ENCODE peak calls at places on chromosomes 6 and 20, in four cellular contexts. L is PC-3, O is mucosa of descending colon, V is H9. G is an unnamed sample. For H3K4me1, the result is how much of the 10 kb centered on the place peaks cover.

GRCh38 chr20:6845141-6845540 is 77.7 kb downstream of the BMP2 start:
- DNase-seq in L (no peak), O (no peak), V (no peak), G (no peak)

GRCh38 chr20:2768632-2769015 is 31.8 kb downstream of the CPXM1 start:
- DNase-seq in L (no peak), O (no peak), V (no peak), G (no peak)

GRCh38 chr20:21139881-21140566 is 14.1 kb downstream of the KIZ start:
- DNase-seq in L (no peak), O (no peak), V (no peak), G (no peak)

GRCh38 chr20:46206025-46206424 is 87.9 kb downstream of the CD40 start:
- DNase-seq in L (peak), O (no peak), V (no peak), G (peak)

GRCh38 chr6:137353346-137353745 is 134.2 kb upstream of the IFNGR1 start:
- DNase-seq in L (no peak), O (no peak), V (no peak), G (no peak)

GRCh38 chr20:24438331-24438730 is 31.1 kb upstream of the SYNDIG1 start:
- DNase-seq in L (no peak), O (no peak), V (no peak), G (no peak)

GRCh38 chr6:97198181-97198580 is 84.8 kb downstream of the MMS22L start:
- DNase-seq in L (no peak), O (no peak), V (no peak), G (no peak)

GRCh38 chr20:31602779-31603441 is 2.2 kb upstream of the ID1 start:
- DNase-seq in L (peak), O (no peak), V (no peak), G (no peak)

GRCh38 chr6:127030841-127031240 is 87.6 kb upstream of the RSPO3 start:
- DNase-seq in L (no peak), O (no peak), V (no peak), G (no peak)

GRCh38 chr6:3381233-3382065 is 75.4 kb downstream of the SLC22A23 start:
- DNase-seq in L (no peak), O (peak), V (no peak), G (no peak)
- H3K4me1 ChIP-seq in L (half or more), O (half or more), V (under half), G (under half)

DNA sequence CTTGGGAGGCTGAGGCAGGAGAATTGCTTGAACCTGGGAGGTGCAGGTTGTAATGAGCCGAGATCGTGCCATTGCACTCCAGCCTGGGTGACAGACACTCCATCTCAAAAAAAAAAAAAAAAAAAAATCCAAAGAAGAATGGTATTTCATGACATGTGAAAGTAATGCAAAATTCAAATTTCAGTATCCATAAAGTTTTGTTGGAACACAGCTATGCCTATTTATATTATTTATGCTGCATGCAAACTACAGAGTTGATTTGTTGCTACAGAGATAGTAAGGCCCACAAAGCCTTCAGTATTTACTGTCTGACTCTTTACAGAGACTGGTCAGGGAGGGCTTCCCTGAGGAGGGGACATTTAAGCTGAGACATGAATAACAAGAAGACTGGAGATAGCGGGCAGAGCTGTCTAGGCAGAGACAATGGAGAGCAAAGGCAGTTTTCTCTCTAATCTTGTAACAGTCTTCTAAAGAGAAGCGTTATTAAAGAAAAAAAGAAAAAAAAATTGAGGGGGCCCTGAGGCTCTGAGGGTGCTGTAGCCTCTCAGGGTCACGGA is 2.7 kb upstream of the SLC9A8 start:
- DNase-seq in L (no peak), O (no peak), V (no peak), G (no peak)
- TF ChIP-seq CTCF in L (no peak), O (no peak), V (no peak), G (no peak)

GRCh38 chr20:47343007-47343472 is 13.5 kb downstream of the ZMYND8 start:
- DNase-seq in L (no peak), O (no peak), V (no peak), G (no peak)
- H3K4me1 ChIP-seq in L (under half), O (under half), V (under half), G (under half)

GRCh38 chr6:135910943-135911618 is 59.6 kb downstream of the PDE7B start:
- DNase-seq in L (no peak), O (no peak), V (no peak), G (no peak)

GRCh38 chr6:135905604-135906300 is 54.3 kb downstream of the PDE7B start:
- DNase-seq in L (no peak), O (no peak), V (no peak), G (no peak)

GRCh38 chr6:135906542-135906941 is 55.0 kb downstream of the PDE7B start:
- DNase-seq in L (peak), O (no peak), V (no peak), G (no peak)

GRCh38 chr6:135913785-135914184 is 62.3 kb downstream of the PDE7B start:
- DNase-seq in L (no peak), O (no peak), V (no peak), G (no peak)

DNA sequence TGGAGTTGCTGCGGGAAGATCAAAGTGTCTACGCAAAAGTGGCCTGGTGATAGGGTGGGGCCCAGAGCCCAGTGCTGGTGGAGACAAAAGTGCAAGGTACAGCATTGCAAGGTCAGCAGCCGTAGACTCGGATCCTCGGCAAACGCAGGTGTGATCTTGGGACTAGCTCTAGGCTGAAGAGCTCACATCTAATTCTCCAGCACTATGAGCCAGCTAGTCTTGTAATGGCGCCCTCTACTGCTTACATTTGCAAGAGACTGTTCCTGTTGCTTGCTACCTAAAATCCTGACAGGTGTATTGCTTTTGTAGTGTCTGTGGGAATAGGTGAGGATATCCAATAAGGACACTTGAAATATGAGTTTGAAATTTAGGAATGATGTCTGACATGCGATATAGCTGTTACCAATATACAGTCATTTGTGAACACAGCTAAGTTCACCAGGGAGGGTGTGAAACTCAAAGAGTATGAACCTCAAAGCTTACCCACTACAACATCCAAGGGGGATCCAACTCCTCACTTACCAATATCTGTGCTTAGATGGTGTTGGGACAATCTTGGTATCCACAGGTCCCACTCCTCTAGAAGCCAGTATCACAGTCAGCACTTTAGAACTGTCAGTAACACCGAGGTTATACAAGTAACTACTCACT is 58.4 kb downstream of the PDE7B start:
- DNase-seq in L (peak), O (peak), V (peak), G (no peak)
- TF ChIP-seq CTCF in L (peak), O (no peak), V (peak), G (peak)

GRCh38 chr20:53903652-53903987 is 166.8 kb downstream of the BCAS1 start:
- DNase-seq in L (no peak), O (no peak), V (no peak), G (no peak)
- H3K4me1 ChIP-seq in L (half or more), O (under half), V (under half), G (under half)

GRCh38 chr20:59222982-59223610 is 59.5 kb downstream of the ZNF831 start:
- DNase-seq in L (peak), O (peak), V (no peak), G (no peak)
- TF ChIP-seq CTCF in L (no peak), O (no peak), V (peak), G (no peak)

GRCh38 chr6:19446570-19446969 is 390.6 kb upstream of the ID4 start:
- DNase-seq in L (peak), O (no peak), V (no peak), G (no peak)
- H3K4me1 ChIP-seq in L (under half), O (under half), V (under half), G (under half)

GRCh38 chr6:114108119-114109002 is 137.4 kb upstream of the HDAC2 start:
- DNase-seq in L (peak), O (peak), V (peak), G (peak)
- TF ChIP-seq CTCF in L (peak), O (peak), V (peak), G (peak)

GRCh38 chr6:134426623-134427022 is 108.7 kb upstream of the SGK1 start:
- DNase-seq in L (no peak), O (no peak), V (no peak), G (no peak)

GRCh38 chr6:134424131-134424794 is 106.4 kb upstream of the SGK1 start:
- DNase-seq in L (peak), O (no peak), V (no peak), G (no peak)

GRCh38 chr6:134425521-134426316 is 107.8 kb upstream of the SGK1 start:
- DNase-seq in L (peak), O (no peak), V (no peak), G (no peak)

GRCh38 chr6:134422426-134423231 is 104.7 kb upstream of the SGK1 start:
- DNase-seq in L (peak), O (no peak), V (no peak), G (no peak)

DNA sequence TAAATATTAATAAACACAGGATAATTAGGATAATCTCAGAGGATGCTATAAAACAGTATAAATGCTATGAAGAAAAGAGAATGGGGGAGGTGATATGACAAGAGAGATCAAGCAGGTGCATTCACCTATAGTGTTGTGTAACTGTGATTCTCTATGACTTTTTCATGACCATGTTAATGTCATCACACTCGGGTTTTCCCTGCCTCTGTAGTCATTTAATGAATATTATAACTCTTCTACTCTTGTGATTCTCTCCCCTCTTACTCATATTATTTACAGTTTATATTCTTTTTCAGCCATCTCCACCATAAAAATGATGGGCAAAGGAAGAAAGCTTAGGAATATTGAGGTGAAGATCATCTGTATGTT is 106.9 kb upstream of the SGK1 start:
- DNase-seq in L (no peak), O (no peak), V (no peak), G (no peak)
- H3K4me1 ChIP-seq in L (half or more), O (under half), V (under half), G (under half)

GRCh38 chr6:55941713-55942112 is 66.3 kb upstream of the BMP5 start:
- DNase-seq in L (peak), O (no peak), V (no peak), G (no peak)
- TF ChIP-seq CTCF in L (peak), O (no peak), V (peak), G (no peak)

G was measured in lower lobe of right lung.